ENCODE peak calls at places on chromosomes 11 and 22, in four cellular contexts. One of them, this sample, is unnamed.

GRCh38 chr22:22856885-22857606 is 30.6 kb upstream of the IGLL5 start:
- DNase-seq in GM23338: no peak
- DNase-seq in GDM1: no peak
- DNase-seq in COR-L47: no peak
- DNase-seq in this sample: no peak

GRCh38 chr11:111719379-111719778 is 46.8 kb downstream of the PPP2R1B start:
- DNase-seq in GM23338: no peak
- DNase-seq in GDM1: no peak
- DNase-seq in COR-L47: no peak
- DNase-seq in this sample: no peak

GRCh38 chr11:27839226-27839913 is 139.1 kb upstream of the BDNF start:
- DNase-seq in GM23338: peak
- DNase-seq in GDM1: no peak
- DNase-seq in COR-L47: no peak
- DNase-seq in this sample: peak

GRCh38 chr11:46322759-46323158 is 24.5 kb upstream of the DGKZ start:
- DNase-seq in GM23338: peak
- DNase-seq in GDM1: no peak
- DNase-seq in COR-L47: no peak
- DNase-seq in this sample: no peak

GRCh38 chr22:21961886-21962654 is 9.4 kb upstream of the PPM1F start:
- DNase-seq in GM23338: no peak
- DNase-seq in GDM1: no peak
- DNase-seq in COR-L47: no peak
- DNase-seq in this sample: no peak

GRCh38 chr11:69630009-69630870 is 10.7 kb upstream of the CCND1 start:
- DNase-seq in GM23338: no peak
- DNase-seq in GDM1: no peak
- DNase-seq in COR-L47: no peak
- DNase-seq in this sample: no peak

GRCh38 chr11:70698871-70699270 is 300.5 kb downstream of the CTTN start:
- DNase-seq in GM23338: no peak
- DNase-seq in GDM1: no peak
- DNase-seq in COR-L47: no peak
- DNase-seq in this sample: no peak

GRCh38 chr22:37425800-37426531 is 1.3 kb downstream of the ELFN2 start:
- DNase-seq in GM23338: peak
- DNase-seq in GDM1: no peak
- DNase-seq in COR-L47: peak
- DNase-seq in this sample: peak

GRCh38 chr11:17719940-17720795 is 797 bp downstream of the MYOD1 start:
- DNase-seq in GM23338: peak
- DNase-seq in GDM1: no peak
- DNase-seq in COR-L47: no peak
- DNase-seq in this sample: no peak

GRCh38 chr11:44524751-44525171 is 40.7 kb upstream of the CD82 start:
- DNase-seq in GM23338: no peak
- DNase-seq in GDM1: no peak
- DNase-seq in COR-L47: no peak
- DNase-seq in this sample: no peak

GRCh38 chr11:104792861-104793260 is 105.4 kb downstream of the CASP12 start:
- DNase-seq in GM23338: peak
- DNase-seq in GDM1: no peak
- DNase-seq in COR-L47: no peak
- DNase-seq in this sample: no peak

GRCh38 chr11:62786318-62787004 is 741 bp upstream of the TMEM179B start:
- DNase-seq in GM23338: peak
- DNase-seq in GDM1: peak
- DNase-seq in COR-L47: peak
- DNase-seq in this sample: peak

GRCh38 chr11:64845125-64845735 is 777 bp upstream of the CDC42BPG start:
- DNase-seq in GM23338: no peak
- DNase-seq in GDM1: no peak
- DNase-seq in COR-L47: no peak
- DNase-seq in this sample: no peak

GRCh38 chr22:49482811-49483210 is 344.9 kb downstream of the BRD1 start:
- DNase-seq in GM23338: no peak
- DNase-seq in GDM1: no peak
- DNase-seq in COR-L47: no peak
- DNase-seq in this sample: no peak

This sample was measured in H4.